ENCODE peak calls at places on chromosome 11, in nine cellular contexts. C is SJSA1; K is spleen; Y is GM23248; L is H1; X is CD8-positive, alpha-beta memory T cell; P is CD4-positive, CD25-positive, alpha-beta regulatory T cell; D is upper lobe of right lung; I is transverse colon. U is an unnamed sample.
A peak's percentile ranks its signal among the peaks of the same experiment; 100 is the strongest.

GRCh38 chr11:5123802-5124521 is 14.2 kb downstream of the OR52A5 start:
- DNase-seq in C (peak; percentile 74), L (peak; percentile 86), X (no peak), I (peak; percentile 48), Y (peak; percentile 92), P (peak; percentile 26), K (no peak), D (no peak), U (no peak)

GRCh38 chr11:117497206-117497951 is 169.7 kb downstream of the CEP164 start:
- DNase-seq in K (no peak), X (no peak), P (no peak), C (no peak), I (no peak), L (no peak), D (no peak), Y (no peak), U (no peak)

GRCh38 chr11:111419641-111420327 is 40.7 kb upstream of the POU2AF1 start:
- DNase-seq in Y (no peak), K (peak; percentile 76), P (no peak), L (no peak), D (no peak), C (no peak), I (no peak), X (no peak), U (no peak)

GRCh38 chr11:76209671-76209955 is 3.3 kb upstream of the WNT11 start:
- DNase-seq in P (peak; percentile 15), L (peak; percentile 64), Y (peak; percentile 21), X (no peak), D (no peak), C (no peak), K (no peak), I (no peak), U (no peak)

GRCh38 chr11:38254849-38255248 is 1656.8 kb upstream of the RAG2 start:
- DNase-seq in L (no peak), P (no peak), C (no peak), Y (no peak), K (no peak), X (no peak), I (no peak), D (no peak), U (no peak)

GRCh38 chr11:119093951-119094815 is 7.5 kb downstream of the DPAGT1 start:
- DNase-seq in Y (peak; percentile 68), L (peak; percentile 60), I (peak; percentile 48), C (no peak), K (peak; percentile 92), X (peak; percentile 34), P (peak; percentile 44), D (peak; percentile 77), U (no peak)

GRCh38 chr11:2929511-2929879 is 275 bp upstream of the PHLDA2 start:
- DNase-seq in D (peak; percentile 88), I (peak; percentile 88), Y (peak; percentile 91), C (peak; percentile 92), P (no peak), X (no peak), K (peak; percentile 84), L (no peak), U (peak; percentile 28)

GRCh38 chr11:131688056-131688693 is 317.8 kb downstream of the NTM start:
- DNase-seq in Y (peak; percentile 81), L (peak; percentile 93), P (no peak), K (no peak), I (peak; percentile 34), X (no peak), C (peak; percentile 46), D (peak; percentile 76), U (no peak)

GRCh38 chr11:126594921-126595367 is 239.5 kb downstream of the ST3GAL4 start:
- DNase-seq in P (no peak), C (no peak), X (no peak), K (peak; percentile 59), L (no peak), D (peak; percentile 73), I (no peak), Y (no peak), U (no peak)

GRCh38 chr11:41437006-41437405 is 22.4 kb downstream of the LRRC4C start:
- DNase-seq in I (no peak), K (no peak), X (no peak), Y (no peak), C (no peak), L (no peak), D (no peak), P (no peak), U (no peak)

GRCh38 chr11:35304393-35304790 is 115.0 kb downstream of the SLC1A2 start:
- DNase-seq in X (no peak), Y (peak; percentile 88), C (no peak), P (no peak), K (no peak), I (no peak), D (no peak), L (no peak), U (no peak)

GRCh38 chr11:107702109-107702660 is 9.7 kb downstream of the SLN start:
- DNase-seq in C (no peak), K (no peak), X (no peak), P (no peak), D (no peak), L (no peak), I (no peak), Y (no peak), U (no peak)

GRCh38 chr11:120894207-120894989 is 129.5 kb upstream of the TBCEL start:
- DNase-seq in X (no peak), Y (no peak), K (peak; percentile 47), D (no peak), P (no peak), C (no peak), I (no peak), L (no peak), U (no peak)

GRCh38 chr11:16738949-16739262 is 459 bp downstream of the C11orf58 start:
- DNase-seq in L (no peak), X (no peak), P (no peak), I (no peak), D (no peak), C (no peak), Y (no peak), K (no peak), U (no peak)

GRCh38 chr11:112728716-112729115 is 232.5 kb upstream of the NCAM1 start:
- DNase-seq in D (no peak), P (no peak), K (no peak), Y (no peak), I (no peak), X (no peak), C (no peak), L (no peak), U (no peak)

GRCh38 chr11:35247428-35247827 is 108.5 kb downstream of the CD44 start:
- DNase-seq in D (no peak), I (peak; percentile 26), K (peak; percentile 78), L (no peak), X (peak; percentile 60), C (no peak), P (peak; percentile 78), Y (no peak), U (peak; percentile 66)

DNA sequence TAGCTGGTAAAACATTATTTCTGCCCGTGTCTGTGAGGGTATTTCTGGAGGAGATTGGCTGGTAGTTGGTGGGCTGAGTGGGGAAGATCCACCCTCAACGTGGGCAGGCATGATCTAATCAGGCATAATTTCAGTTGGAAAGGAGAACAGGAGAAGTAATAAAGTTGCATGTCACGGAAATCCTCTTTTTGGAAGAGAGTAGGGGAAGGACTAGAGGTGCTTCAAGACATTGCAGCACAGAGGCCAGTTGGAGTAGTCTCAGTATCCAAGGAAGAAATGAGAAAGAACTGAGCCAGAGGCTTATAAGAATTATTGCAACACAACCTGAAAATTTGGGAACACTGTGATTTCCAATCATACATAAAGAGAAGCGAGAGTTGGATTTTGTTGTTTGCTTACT is 1155.1 kb downstream of the FAM181B start:
- DNase-seq in L (no peak), P (no peak), Y (no peak), K (no peak), I (no peak), D (no peak), C (no peak), X (no peak), U (no peak)
- H3K27ac ChIP-seq in L (no peak overlapping the region), P (no peak overlapping the region), Y (no peak overlapping the region), K (no peak overlapping the region), I (no peak overlapping the region), D (no peak overlapping the region), C (no peak overlapping the region), X (no peak overlapping the region), U (no peak overlapping the region)

GRCh38 chr11:12099132-12099873 is 11.1 kb upstream of the MICAL2 start:
- DNase-seq in I (no peak), C (no peak), P (no peak), L (no peak), D (no peak), K (no peak), X (no peak), Y (no peak), U (no peak)

GRCh38 chr11:12100886-12101285 is 9.5 kb upstream of the MICAL2 start:
- DNase-seq in D (peak; percentile 82), Y (peak; percentile 37), P (no peak), C (no peak), I (no peak), X (no peak), K (no peak), L (no peak), U (no peak)

GRCh38 chr11:12098601-12099000 is 11.8 kb upstream of the MICAL2 start:
- DNase-seq in P (no peak), X (no peak), I (no peak), Y (no peak), L (no peak), D (no peak), C (no peak), K (no peak), U (no peak)

GRCh38 chr11:12101318-12101717 is 9.1 kb upstream of the MICAL2 start:
- DNase-seq in C (no peak), K (no peak), Y (no peak), I (no peak), L (no peak), D (no peak), X (no peak), P (no peak), U (no peak)

GRCh38 chr11:12100429-12100828 is 10.0 kb upstream of the MICAL2 start:
- DNase-seq in I (peak; percentile 72), L (no peak), C (no peak), D (no peak), P (no peak), X (no peak), Y (no peak), K (no peak), U (no peak)
- H3K9me3 ChIP-seq in I (no peaks in the 10 kb centered on the region), L (no peaks in the 10 kb centered on the region), C (no peaks in the 10 kb centered on the region), D (no peaks in the 10 kb centered on the region), P (no peaks in the 10 kb centered on the region), X (no peaks in the 10 kb centered on the region), Y (no peaks in the 10 kb centered on the region), K (no peaks in the 10 kb centered on the region), U (no peaks in the 10 kb centered on the region)

DNA sequence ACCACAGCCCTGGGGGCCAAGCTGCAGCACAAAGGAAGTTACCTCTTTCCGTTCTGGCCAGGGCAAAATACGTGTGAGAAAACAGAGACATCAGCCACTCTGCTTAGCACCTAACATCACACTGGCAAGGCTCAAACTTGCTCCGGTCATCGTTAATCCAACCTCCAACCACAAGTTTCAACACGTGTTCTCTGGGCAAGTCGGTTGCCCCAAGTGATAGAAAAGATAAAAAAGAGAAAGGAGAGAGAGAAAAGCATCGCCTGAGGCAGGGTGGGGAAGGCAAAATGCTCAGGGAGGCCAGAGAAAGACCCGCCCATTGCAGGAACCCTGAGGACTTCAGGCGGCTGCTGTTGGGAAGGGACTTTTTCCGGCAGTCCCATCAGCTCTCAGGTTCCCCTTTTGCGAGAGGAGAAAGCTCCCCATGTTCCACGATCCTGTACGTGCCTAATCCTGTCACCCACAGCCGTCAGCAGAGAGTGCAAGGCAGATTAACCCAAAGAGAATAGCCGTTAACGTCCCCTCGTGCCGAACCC is 18.5 kb upstream of the B4GALNT4 start:
- DNase-seq in C (no peak), P (no peak), I (no peak), K (peak; percentile 69), L (no peak), Y (peak; percentile 71), X (no peak), D (no peak), U (no peak)
- H3K4me3 ChIP-seq in C (no peak overlapping the region), P (no peak overlapping the region), I (no peak overlapping the region), K (no peak overlapping the region), L (no peak overlapping the region), Y (peak overlapping the region; percentile 6), X (no peak overlapping the region), D (no peak overlapping the region), U (no peak overlapping the region)

GRCh38 chr11:45921561-45922424 is 663 bp upstream of the LARGE2 start:
- DNase-seq in I (peak; percentile 53), C (no peak), X (no peak), D (peak; percentile 91), K (no peak), Y (no peak), L (peak; percentile 94), P (no peak), U (no peak)
- H3K27ac ChIP-seq in I (no peak overlapping the region), C (no peak overlapping the region), X (no peak overlapping the region), D (peak overlapping the region; percentile 84), K (no peak overlapping the region), Y (no peak overlapping the region), L (peak overlapping the region; percentile 76), P (peak overlapping the region; percentile 14), U (peak overlapping the region; percentile 37)

U was measured in effector memory CD4-positive, alpha-beta T cell.